ENCODE peak calls at places on chromosomes 11 and 22, in five cellular contexts. One of them, this sample, is unnamed.

GRCh38 chr11:126355926-126356897 is 726 bp downstream of the ST3GAL4 start:
- DNase-seq in tibial nerve: no peak
- DNase-seq in H1: peak; percentile 71
- DNase-seq in upper lobe of left lung: peak; percentile 60
- DNase-seq in ovary: peak; percentile 60
- DNase-seq in this sample: no peak

GRCh38 chr11:1197886-1198765 is 24.7 kb upstream of the MUC5B start:
- DNase-seq in tibial nerve: no peak
- DNase-seq in H1: no peak
- DNase-seq in upper lobe of left lung: peak; percentile 74
- DNase-seq in ovary: peak; percentile 14
- DNase-seq in this sample: peak; percentile 6

GRCh38 chr22:42560781-42561180 is 7.0 kb downstream of the SERHL2 start:
- DNase-seq in tibial nerve: no peak
- DNase-seq in H1: no peak
- DNase-seq in upper lobe of left lung: no peak
- DNase-seq in ovary: no peak
- DNase-seq in this sample: no peak

GRCh38 chr11:96227244-96227643 is 115.8 kb downstream of the MAML2 start:
- DNase-seq in tibial nerve: no peak
- DNase-seq in H1: no peak
- DNase-seq in upper lobe of left lung: no peak
- DNase-seq in ovary: no peak
- DNase-seq in this sample: no peak

GRCh38 chr22:44582016-44582415 is 84.0 kb upstream of the RTL6 start:
- DNase-seq in tibial nerve: no peak
- DNase-seq in H1: no peak
- DNase-seq in upper lobe of left lung: no peak
- DNase-seq in ovary: peak; percentile 5
- DNase-seq in this sample: no peak

GRCh38 chr11:69511358-69512015 is 30.0 kb downstream of the LINC01488 start:
- DNase-seq in tibial nerve: no peak
- DNase-seq in H1: no peak
- DNase-seq in upper lobe of left lung: peak; percentile 20
- DNase-seq in ovary: no peak
- DNase-seq in this sample: no peak

GRCh38 chr11:8699903-8700302 is 17.3 kb downstream of the RPL27A start:
- DNase-seq in tibial nerve: no peak
- DNase-seq in H1: no peak
- DNase-seq in upper lobe of left lung: no peak
- DNase-seq in ovary: no peak
- DNase-seq in this sample: peak; percentile 33

GRCh38 chr11:116457336-116458007 is 315.3 kb downstream of the BUD13 start:
- DNase-seq in tibial nerve: no peak
- DNase-seq in H1: no peak
- DNase-seq in upper lobe of left lung: no peak
- DNase-seq in ovary: no peak
- DNase-seq in this sample: no peak

GRCh38 chr11:83734120-83734519 is 448.0 kb upstream of the CCDC90B start:
- DNase-seq in tibial nerve: no peak
- DNase-seq in H1: no peak
- DNase-seq in upper lobe of left lung: no peak
- DNase-seq in ovary: no peak
- DNase-seq in this sample: no peak

GRCh38 chr11:36377759-36378553 is 81.9 kb downstream of the PRR5L start:
- DNase-seq in tibial nerve: no peak
- DNase-seq in H1: no peak
- DNase-seq in upper lobe of left lung: no peak
- DNase-seq in ovary: no peak
- DNase-seq in this sample: no peak

GRCh38 chr11:79258606-79259005 is 182.2 kb downstream of the TENM4 start:
- DNase-seq in tibial nerve: no peak
- DNase-seq in H1: no peak
- DNase-seq in upper lobe of left lung: no peak
- DNase-seq in ovary: no peak
- DNase-seq in this sample: no peak

GRCh38 chr22:38864361-38865191 is 7.4 kb downstream of the CBX6 start:
- DNase-seq in tibial nerve: no peak
- DNase-seq in H1: no peak
- DNase-seq in upper lobe of left lung: no peak
- DNase-seq in ovary: peak; percentile 66
- DNase-seq in this sample: peak; percentile 38

GRCh38 chr22:28450109-28450508 is 229.5 kb downstream of the TTC28 start:
- DNase-seq in tibial nerve: no peak
- DNase-seq in H1: no peak
- DNase-seq in upper lobe of left lung: no peak
- DNase-seq in ovary: no peak
- DNase-seq in this sample: no peak

GRCh38 chr11:69295995-69296889 is 2.3 kb downstream of the MYEOV start:
- DNase-seq in tibial nerve: peak; percentile 63
- DNase-seq in H1: no peak
- DNase-seq in upper lobe of left lung: peak; percentile 55
- DNase-seq in ovary: no peak
- DNase-seq in this sample: peak; percentile 50

GRCh38 chr11:60699282-60699681 is at the start of gene MS4A8:
- DNase-seq in tibial nerve: no peak
- DNase-seq in H1: no peak
- DNase-seq in upper lobe of left lung: no peak
- DNase-seq in ovary: no peak
- DNase-seq in this sample: peak; percentile 52

GRCh38 chr11:12769834-12770345 is 95.7 kb downstream of the TEAD1 start:
- DNase-seq in tibial nerve: no peak
- DNase-seq in H1: no peak
- DNase-seq in upper lobe of left lung: no peak
- DNase-seq in ovary: no peak
- DNase-seq in this sample: no peak

GRCh38 chr11:126317681-126318641 is 14.1 kb downstream of the DCPS start:
- DNase-seq in tibial nerve: peak; percentile 83
- DNase-seq in H1: no peak
- DNase-seq in upper lobe of left lung: no peak
- DNase-seq in ovary: peak; percentile 78
- DNase-seq in this sample: peak; percentile 53

GRCh38 chr11:116707746-116708145 is 65.0 kb downstream of the BUD13 start:
- DNase-seq in tibial nerve: no peak
- DNase-seq in H1: no peak
- DNase-seq in upper lobe of left lung: no peak
- DNase-seq in ovary: no peak
- DNase-seq in this sample: peak; percentile 46

GRCh38 chr11:102073253-102073652 is 26.0 kb downstream of the CFAP300 start:
- DNase-seq in tibial nerve: no peak
- DNase-seq in H1: no peak
- DNase-seq in upper lobe of left lung: peak; percentile 11
- DNase-seq in ovary: no peak
- DNase-seq in this sample: no peak

GRCh38 chr22:36300396-36301212 is 47.7 kb downstream of the APOL1 start:
- DNase-seq in tibial nerve: no peak
- DNase-seq in H1: no peak
- DNase-seq in upper lobe of left lung: no peak
- DNase-seq in ovary: no peak
- DNase-seq in this sample: no peak

GRCh38 chr22:36301384-36301828 is 48.5 kb downstream of the APOL1 start:
- DNase-seq in tibial nerve: peak; percentile 83
- DNase-seq in H1: peak; percentile 93
- DNase-seq in upper lobe of left lung: peak; percentile 91
- DNase-seq in ovary: peak; percentile 82
- DNase-seq in this sample: peak; percentile 85

GRCh38 chr22:36299295-36299694 is 46.4 kb downstream of the APOL1 start:
- DNase-seq in tibial nerve: no peak
- DNase-seq in H1: no peak
- DNase-seq in upper lobe of left lung: no peak
- DNase-seq in ovary: no peak
- DNase-seq in this sample: no peak

GRCh38 chr22:36298601-36299000 is 45.7 kb downstream of the APOL1 start:
- DNase-seq in tibial nerve: no peak
- DNase-seq in H1: no peak
- DNase-seq in upper lobe of left lung: no peak
- DNase-seq in ovary: no peak
- DNase-seq in this sample: no peak

GRCh38 chr22:36299911-36300310 is 47.0 kb downstream of the APOL1 start:
- DNase-seq in tibial nerve: no peak
- DNase-seq in H1: no peak
- DNase-seq in upper lobe of left lung: no peak
- DNase-seq in ovary: no peak
- DNase-seq in this sample: no peak
- H3K36me3 ChIP-seq in tibial nerve: peaks cover 100% of the 10 kb centered on the region
- H3K36me3 ChIP-seq in H1: peaks cover 91% of the 10 kb centered on the region
- H3K36me3 ChIP-seq in upper lobe of left lung: peaks cover 91% of the 10 kb centered on the region
- H3K36me3 ChIP-seq in ovary: peaks cover 4% of the 10 kb centered on the region
- H3K36me3 ChIP-seq in this sample: peaks cover 88% of the 10 kb centered on the region

GRCh38 chr11:43921561-43922294 is 20.7 kb upstream of the C11orf96 start:
- DNase-seq in tibial nerve: no peak
- DNase-seq in H1: no peak
- DNase-seq in upper lobe of left lung: no peak
- DNase-seq in ovary: no peak
- DNase-seq in this sample: no peak

GRCh38 chr11:43919852-43920597 is 22.4 kb upstream of the C11orf96 start:
- DNase-seq in tibial nerve: no peak
- DNase-seq in H1: no peak
- DNase-seq in upper lobe of left lung: no peak
- DNase-seq in ovary: no peak
- DNase-seq in this sample: no peak

GRCh38 chr11:43922295-43922648 is 20.2 kb upstream of the C11orf96 start:
- DNase-seq in tibial nerve: no peak
- DNase-seq in H1: no peak
- DNase-seq in upper lobe of left lung: no peak
- DNase-seq in ovary: no peak
- DNase-seq in this sample: no peak

GRCh38 chr11:43922974-43923326 is 19.5 kb upstream of the C11orf96 start:
- DNase-seq in tibial nerve: no peak
- DNase-seq in H1: no peak
- DNase-seq in upper lobe of left lung: no peak
- DNase-seq in ovary: no peak
- DNase-seq in this sample: no peak

DNA sequence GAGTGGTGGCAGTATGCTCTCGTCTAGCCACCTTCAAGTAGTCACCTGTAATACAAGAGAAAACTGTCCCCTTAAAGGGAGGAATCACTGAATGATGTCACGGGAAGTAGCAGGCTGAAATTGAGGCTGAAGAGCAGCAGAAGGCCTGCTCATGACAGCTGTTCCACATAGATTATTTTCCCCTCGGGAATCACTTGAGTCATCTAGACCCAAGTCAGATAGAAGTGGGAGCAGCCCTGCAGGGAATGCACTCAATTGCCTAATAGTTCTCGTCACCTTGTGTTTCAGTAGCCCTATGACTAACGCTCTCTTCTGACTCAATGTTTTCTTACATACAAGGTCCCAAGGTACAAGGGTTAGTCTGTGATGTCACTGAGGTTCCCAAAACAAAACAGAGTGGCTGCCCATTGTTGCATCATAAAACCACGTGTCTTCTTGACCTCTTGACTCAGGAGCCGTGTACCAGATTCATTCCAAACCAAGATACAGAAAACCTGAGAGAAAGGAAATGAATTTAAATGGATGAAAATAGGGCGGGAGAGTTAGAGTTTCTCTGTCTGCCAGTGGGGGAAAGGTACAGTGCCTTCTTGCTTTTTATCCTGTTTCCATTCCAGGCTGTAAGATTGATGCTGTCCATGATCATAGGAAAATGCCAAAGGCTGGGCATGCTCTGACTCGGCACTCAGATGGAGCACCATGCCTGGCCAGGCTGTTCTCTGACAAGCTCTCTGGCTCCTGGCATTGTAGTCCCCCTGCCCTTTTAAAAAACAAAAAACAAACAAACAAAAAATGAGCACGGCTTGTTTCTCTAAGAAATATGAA is 21.6 kb upstream of the C11orf96 start:
- DNase-seq in tibial nerve: peak; percentile 94
- DNase-seq in H1: no peak
- DNase-seq in upper lobe of left lung: no peak
- DNase-seq in ovary: peak; percentile 75
- DNase-seq in this sample: peak; percentile 46
- TF ChIP-seq EP300 in tibial nerve: peak; percentile 99
- TF ChIP-seq EP300 in H1: no peak
- TF ChIP-seq EP300 in upper lobe of left lung: peak; percentile 100
- TF ChIP-seq EP300 in ovary: peak; percentile 100
- TF ChIP-seq EP300 in this sample: peak; percentile 84

GRCh38 chr22:29642694-29643093 is 39.3 kb downstream of the NF2 start:
- DNase-seq in tibial nerve: no peak
- DNase-seq in H1: no peak
- DNase-seq in upper lobe of left lung: no peak
- DNase-seq in ovary: no peak
- DNase-seq in this sample: no peak
- H3K36me3 ChIP-seq in tibial nerve: peaks cover 74% of the 10 kb centered on the region
- H3K36me3 ChIP-seq in H1: peaks cover 14% of the 10 kb centered on the region
- H3K36me3 ChIP-seq in upper lobe of left lung: peaks cover 2% of the 10 kb centered on the region
- H3K36me3 ChIP-seq in ovary: no peaks in the 10 kb centered on the region
- H3K36me3 ChIP-seq in this sample: no peaks in the 10 kb centered on the region

GRCh38 chr11:107387666-107388065 is 70.0 kb downstream of the CWF19L2 start:
- DNase-seq in tibial nerve: no peak
- DNase-seq in H1: no peak
- DNase-seq in upper lobe of left lung: no peak
- DNase-seq in ovary: no peak
- DNase-seq in this sample: no peak

GRCh38 chr11:107384136-107384535 is 73.5 kb downstream of the CWF19L2 start:
- DNase-seq in tibial nerve: no peak
- DNase-seq in H1: no peak
- DNase-seq in upper lobe of left lung: no peak
- DNase-seq in ovary: no peak
- DNase-seq in this sample: no peak

DNA sequence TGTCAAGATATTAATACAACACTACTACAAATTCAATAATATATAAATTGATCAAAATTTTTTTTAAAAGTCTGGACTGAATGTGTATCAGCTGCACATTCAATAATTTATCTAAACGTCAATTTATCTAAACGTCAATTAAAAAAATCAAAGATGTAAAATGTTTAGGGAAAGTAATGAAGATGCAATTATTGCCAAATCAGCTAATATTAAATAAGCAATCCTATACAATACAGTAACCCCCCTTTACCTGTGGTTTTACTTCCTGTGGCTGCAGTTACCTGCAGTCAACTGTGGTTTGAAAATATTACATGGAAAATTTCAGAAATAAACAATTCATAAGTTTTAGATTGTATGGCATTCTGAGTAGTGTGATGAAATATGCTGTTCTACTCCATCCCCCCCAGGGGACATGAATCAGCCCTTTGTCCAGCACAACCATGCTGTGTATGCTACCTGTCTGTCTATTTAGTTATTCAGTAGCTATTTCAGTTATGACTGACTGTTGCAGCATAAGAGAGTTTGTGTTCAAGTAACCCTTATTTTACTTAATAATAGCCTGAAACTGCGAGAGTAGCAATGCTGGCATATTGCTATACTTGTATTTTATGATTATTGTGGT is 72.2 kb downstream of the CWF19L2 start:
- DNase-seq in tibial nerve: no peak
- DNase-seq in H1: no peak
- DNase-seq in upper lobe of left lung: no peak
- DNase-seq in ovary: no peak
- DNase-seq in this sample: no peak
- TF ChIP-seq EP300 in tibial nerve: no peak
- TF ChIP-seq EP300 in H1: no peak
- TF ChIP-seq EP300 in upper lobe of left lung: no peak
- TF ChIP-seq EP300 in ovary: no peak
- TF ChIP-seq EP300 in this sample: no peak

GRCh38 chr11:6920702-6921101 is at the start of gene OR2D3:
- DNase-seq in tibial nerve: no peak
- DNase-seq in H1: no peak
- DNase-seq in upper lobe of left lung: no peak
- DNase-seq in ovary: no peak
- DNase-seq in this sample: no peak
- H3K36me3 ChIP-seq in tibial nerve: no peaks in the 10 kb centered on the region
- H3K36me3 ChIP-seq in H1: no peaks in the 10 kb centered on the region
- H3K36me3 ChIP-seq in upper lobe of left lung: no peaks in the 10 kb centered on the region
- H3K36me3 ChIP-seq in ovary: no peaks in the 10 kb centered on the region
- H3K36me3 ChIP-seq in this sample: no peaks in the 10 kb centered on the region

GRCh38 chr11:106475181-106475580 is 397.7 kb downstream of the AASDHPPT start:
- DNase-seq in tibial nerve: no peak
- DNase-seq in H1: no peak
- DNase-seq in upper lobe of left lung: no peak
- DNase-seq in ovary: no peak
- DNase-seq in this sample: no peak
- TF ChIP-seq EP300 in tibial nerve: no peak
- TF ChIP-seq EP300 in H1: no peak
- TF ChIP-seq EP300 in upper lobe of left lung: no peak
- TF ChIP-seq EP300 in ovary: no peak
- TF ChIP-seq EP300 in this sample: no peak